ENCODE peak calls at places on chromosomes 5 and 9, in ten cellular contexts. M is BJ, N is PC-9, E is fibroblast of the aortic adventitia, W is uterus, C is H9, L is spleen, G is A673, S is testis, V is cardiac fibroblast. H is an unnamed sample.

GRCh38 chr9:2576631-2577030 is 45.0 kb upstream of the VLDLR start:
- DNase-seq in S (no peak), V (no peak), M (no peak), E (no peak), L (no peak), C (no peak), N (no peak), W (no peak), G (no peak), H (no peak)

GRCh38 chr5:116848974-116849586 is 274.5 kb upstream of the SEMA6A start:
- DNase-seq in G (no peak), W (no peak), E (no peak), N (no peak), S (no peak), L (no peak), M (no peak), V (no peak), C (no peak), H (no peak)

GRCh38 chr5:146805099-146805498 is 73.5 kb downstream of the PPP2R2B start:
- DNase-seq in C (no peak), G (no peak), E (no peak), M (no peak), W (no peak), S (no peak), L (no peak), V (no peak), N (no peak), H (no peak)

GRCh38 chr5:139263431-139263975 is 30.0 kb upstream of the MATR3 start:
- DNase-seq in L (no peak), W (no peak), C (no peak), M (no peak), N (no peak), V (no peak), G (no peak), E (no peak), S (no peak), H (no peak)

GRCh38 chr9:18352716-18353115 is 121.2 kb upstream of the ADAMTSL1 start:
- DNase-seq in S (no peak), M (no peak), C (no peak), G (no peak), V (no peak), L (no peak), N (no peak), W (no peak), E (no peak), H (no peak)

GRCh38 chr5:25850581-25850980 is 1187.8 kb downstream of the CDH9 start:
- DNase-seq in S (no peak), E (no peak), C (peak), L (no peak), V (no peak), W (no peak), N (no peak), G (no peak), M (no peak), H (no peak)

GRCh38 chr9:104009853-104010252 is 84.3 kb upstream of the SMC2 start:
- DNase-seq in G (no peak), S (no peak), M (no peak), L (no peak), C (no peak), V (peak), W (no peak), N (no peak), E (no peak), H (peak)

GRCh38 chr5:39420482-39421145 is 4.2 kb downstream of the DAB2 start:
- DNase-seq in L (no peak), C (no peak), N (no peak), E (peak), G (peak), M (peak), W (peak), S (peak), V (peak), H (no peak)

GRCh38 chr5:141637693-141638419 is 1.1 kb downstream of the RELL2 start:
- DNase-seq in V (peak), L (peak), S (peak), E (peak), N (no peak), C (peak), G (peak), W (peak), M (no peak), H (peak)

GRCh38 chr5:74020488-74020887 is 394.5 kb downstream of the ARHGEF28 start:
- DNase-seq in E (no peak), S (no peak), W (no peak), V (no peak), M (no peak), C (no peak), N (no peak), L (no peak), G (no peak), H (no peak)

GRCh38 chr9:129487658-129488483 is 133.0 kb downstream of the C9orf50 start:
- DNase-seq in V (peak), S (peak), E (peak), M (no peak), N (no peak), C (no peak), G (peak), W (peak), L (peak), H (peak)

GRCh38 chr9:17349816-17350215 is 215.0 kb downstream of the CNTLN start:
- DNase-seq in W (no peak), V (peak), C (no peak), S (no peak), L (no peak), E (peak), G (no peak), N (no peak), M (no peak), H (no peak)

GRCh38 chr5:143913008-143913752 is 101.2 kb downstream of the HMHB1 start:
- DNase-seq in W (no peak), G (no peak), E (peak), S (no peak), V (peak), M (no peak), N (peak), L (no peak), C (no peak), H (no peak)

GRCh38 chr9:108477538-108478006 is 378.2 kb downstream of the ACTL7B start:
- DNase-seq in C (no peak), M (no peak), S (no peak), N (peak), G (no peak), L (no peak), W (no peak), V (peak), E (peak), H (no peak)

GRCh38 chr9:130741831-130742449 is 48.4 kb downstream of the EXOSC2 start:
- DNase-seq in W (no peak), V (peak), L (no peak), S (no peak), C (no peak), M (peak), E (peak), G (no peak), N (peak), H (peak)

GRCh38 chr5:111655169-111655924 is 101.6 kb downstream of the NREP start:
- DNase-seq in V (peak), N (no peak), G (no peak), L (no peak), W (no peak), S (no peak), M (peak), C (no peak), E (peak), H (no peak)

GRCh38 chr9:112050544-112051475 is 124.3 kb downstream of the SUSD1 start:
- DNase-seq in L (no peak), C (no peak), G (no peak), V (peak), E (peak), W (peak), S (peak), N (no peak), M (peak), H (no peak)

GRCh38 chr5:31763399-31763798 is 124.5 kb downstream of the PDZD2 start:
- DNase-seq in S (no peak), E (no peak), N (no peak), W (no peak), L (no peak), V (no peak), M (no peak), G (no peak), C (no peak), H (no peak)

GRCh38 chr5:133754575-133755169 is 142.3 kb upstream of the FSTL4 start:
- DNase-seq in N (no peak), C (peak), S (peak), E (peak), L (no peak), G (peak), V (peak), W (no peak), M (no peak), H (peak)

GRCh38 chr9:107239474-107239873 is 43.6 kb upstream of the RAD23B start:
- DNase-seq in G (peak), N (peak), V (peak), W (no peak), L (no peak), C (no peak), S (no peak), E (peak), M (no peak), H (no peak)

GRCh38 chr9:31588010-31588409 is 796.4 kb upstream of the ACO1 start:
- DNase-seq in C (no peak), W (no peak), V (no peak), S (no peak), N (no peak), G (no peak), M (no peak), E (no peak), L (no peak), H (no peak)

GRCh38 chr5:6818594-6819512 is 105.6 kb downstream of the TENT4A start:
- DNase-seq in L (no peak), C (no peak), N (no peak), W (no peak), V (peak), S (no peak), M (no peak), E (no peak), G (no peak), H (no peak)
- TF ChIP-seq CTCF in L (no peak), C (no peak), N (no peak), W (no peak), V (no peak), S (no peak), M (no peak), E (no peak), G (no peak), H (no peak)

DNA sequence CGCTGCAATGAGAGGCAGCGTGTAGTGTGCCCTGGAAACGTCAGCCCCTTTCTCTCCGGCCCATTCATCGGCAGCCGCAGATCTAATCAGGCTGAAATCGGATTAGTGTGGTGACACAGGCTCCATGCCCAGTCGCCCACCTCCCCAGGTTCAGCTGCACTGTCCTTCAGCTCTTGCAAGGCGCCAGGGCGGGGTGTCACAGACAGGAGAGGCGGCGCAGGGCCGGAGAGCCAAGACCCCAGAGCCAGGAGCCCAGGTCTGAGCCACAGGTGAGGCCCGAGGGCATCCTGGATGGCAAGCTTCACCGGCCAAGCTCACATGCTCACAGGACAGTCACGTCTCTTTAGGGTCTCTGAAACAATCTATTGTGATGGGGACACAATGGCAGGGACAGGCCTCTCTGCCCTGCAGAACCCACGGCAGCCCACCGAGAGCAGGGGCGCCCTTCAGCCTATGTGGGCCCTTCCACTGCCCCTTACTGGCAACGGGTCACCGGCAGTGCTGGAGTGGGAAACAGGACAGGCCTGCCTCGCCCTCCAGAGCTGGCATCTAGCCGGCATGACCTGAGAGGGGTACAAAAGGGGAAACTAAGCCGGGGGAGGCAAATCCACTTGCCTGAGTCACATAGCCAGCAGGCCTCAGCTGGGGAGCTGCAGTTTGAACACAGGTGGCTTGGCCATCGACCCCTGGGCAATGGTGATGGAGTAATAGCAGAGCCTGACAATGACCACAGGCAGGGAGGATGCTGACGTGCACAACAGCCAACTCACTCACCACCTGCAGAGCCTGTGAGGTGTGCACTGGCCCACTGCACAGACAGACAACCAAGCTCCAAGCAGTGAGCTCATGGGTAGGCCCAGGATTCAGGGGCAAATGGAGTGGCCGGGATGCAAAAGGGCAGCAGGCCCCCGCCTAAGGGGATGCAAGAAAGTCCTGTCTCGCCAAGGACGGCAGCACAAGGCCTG is 48.1 kb downstream of the VAV2 start:
- DNase-seq in C (no peak), M (no peak), V (peak), N (no peak), W (no peak), L (peak), E (no peak), S (no peak), G (no peak), H (no peak)
- TF ChIP-seq CTCF in C (no peak), M (no peak), V (no peak), N (no peak), W (no peak), L (no peak), E (no peak), S (no peak), G (no peak), H (no peak)

GRCh38 chr9:127418037-127418471 is 6.1 kb upstream of the ZNF79 start:
- DNase-seq in S (peak), C (peak), E (no peak), L (no peak), W (no peak), G (peak), N (no peak), M (no peak), V (no peak), H (peak)
- TF ChIP-seq CTCF in S (no peak), C (peak), E (peak), L (peak), W (no peak), G (peak), N (peak), M (no peak), V (peak), H (peak)

DNA sequence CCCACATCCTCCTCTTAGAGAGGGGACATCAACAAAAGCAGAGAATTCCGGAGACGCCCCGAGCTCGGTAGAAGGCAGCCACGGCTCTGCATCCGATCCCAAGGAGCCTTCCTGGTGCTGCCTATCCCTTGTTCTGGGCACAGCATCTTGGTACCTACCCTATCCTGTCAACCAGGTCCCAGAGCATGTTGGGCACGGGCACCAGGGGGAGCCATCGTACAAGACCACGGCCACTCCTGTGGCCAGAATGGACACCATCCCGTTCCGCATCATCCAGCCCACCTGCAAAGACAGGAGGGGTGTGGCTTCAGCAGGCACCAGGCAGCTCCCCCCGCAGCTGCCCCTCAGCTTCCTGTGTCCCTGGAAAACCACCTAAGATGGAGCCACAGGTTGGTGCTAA is 62.7 kb upstream of the ZNF354A start:
- DNase-seq in N (no peak), G (peak), L (no peak), S (peak), E (no peak), W (no peak), V (no peak), C (peak), M (no peak), H (peak)
- TF ChIP-seq CTCF in N (peak), G (peak), L (peak), S (no peak), E (no peak), W (no peak), V (no peak), C (peak), M (no peak), H (peak)

H was measured in activated CD8-positive, alpha-beta T cell treated with anti-CD3 and anti-CD28 coated beads for 36 hours.